ENCODE peak calls at places on chromosome 6, in eight cellular contexts. F, Y, D, C, S, Q, H and N are unnamed samples.

GRCh38 chr6:154202334-154202733 is 154.3 kb downstream of the IPCEF1 start:
- DNase-seq in F (no peak), Y (no peak), D (no peak), C (no peak), S (no peak), Q (no peak), H (no peak), N (no peak)

GRCh38 chr6:55895972-55896371 is 20.6 kb upstream of the BMP5 start:
- DNase-seq in F (no peak), Y (no peak), D (no peak), C (no peak), S (no peak), Q (no peak), H (no peak), N (no peak)

GRCh38 chr6:22956029-22956715 is 386.8 kb downstream of the HDGFL1 start:
- DNase-seq in F (no peak), Y (no peak), D (no peak), C (no peak), S (no peak), Q (peak; percentile 30), H (peak; percentile 24), N (no peak)

GRCh38 chr6:157726892-157727628 is 96.0 kb upstream of the SNX9 start:
- DNase-seq in F (no peak), Y (no peak), D (no peak), C (no peak), S (no peak), Q (no peak), H (no peak), N (no peak)

GRCh38 chr6:106476326-106477105 is 116.0 kb downstream of the CRYBG1 start:
- DNase-seq in F (peak; percentile 55), Y (no peak), D (no peak), C (peak; percentile 90), S (no peak), Q (no peak), H (no peak), N (no peak)

GRCh38 chr6:2978923-2979322 is 7.6 kb upstream of the SERPINB6 start:
- DNase-seq in F (no peak), Y (no peak), D (no peak), C (peak; percentile 42), S (no peak), Q (peak; percentile 84), H (no peak), N (no peak)

GRCh38 chr6:106773482-106773881 is 144.1 kb downstream of the QRSL1 start:
- DNase-seq in F (no peak), Y (no peak), D (no peak), C (no peak), S (no peak), Q (peak; percentile 85), H (peak; percentile 26), N (no peak)

GRCh38 chr6:55293116-55293515 is 34.2 kb upstream of the GFRAL start:
- DNase-seq in F (peak; percentile 25), Y (peak; percentile 23), D (no peak), C (no peak), S (peak; percentile 5), Q (peak; percentile 52), H (peak; percentile 11), N (peak; percentile 61)

GRCh38 chr6:170237999-170238740 is 52.7 kb downstream of the DLL1 start:
- DNase-seq in F (no peak), Y (no peak), D (no peak), C (no peak), S (no peak), Q (no peak), H (no peak), N (no peak)

GRCh38 chr6:111254779-111255166 is 167.5 kb downstream of the SLC16A10 start:
- DNase-seq in F (no peak), Y (no peak), D (no peak), C (no peak), S (no peak), Q (no peak), H (no peak), N (no peak)

GRCh38 chr6:108541843-108542795 is 18.6 kb upstream of the FOXO3 start:
- DNase-seq in F (peak; percentile 73), Y (peak; percentile 51), D (peak; percentile 65), C (peak; percentile 72), S (peak; percentile 64), Q (peak; percentile 87), H (peak; percentile 85), N (peak; percentile 93)
- H3K27ac ChIP-seq in F (no peak overlapping the region), Y (no peak overlapping the region), D (peak overlapping the region; percentile 34), C (no peak overlapping the region), S (no peak overlapping the region), Q (no peak overlapping the region), H (no peak overlapping the region), N (peak overlapping the region; percentile 71)

GRCh38 chr6:15312500-15312899 is 66.6 kb downstream of the JARID2 start:
- DNase-seq in F (peak; percentile 76), Y (no peak), D (no peak), C (peak; percentile 53), S (no peak), Q (no peak), H (no peak), N (no peak)
- H2AFZ ChIP-seq in F (no peak overlapping the region), Y (no peak overlapping the region), D (no peak overlapping the region), C (no peak overlapping the region), S (no peak overlapping the region), Q (no peak overlapping the region), H (no peak overlapping the region), N (no peak overlapping the region)

GRCh38 chr6:48765352-48765961 is 654.5 kb upstream of the PTCHD4 start:
- DNase-seq in F (peak; percentile 66), Y (peak; percentile 46), D (peak; percentile 22), C (peak; percentile 61), S (no peak), Q (peak; percentile 59), H (peak; percentile 75), N (peak; percentile 93)
- H3K27ac ChIP-seq in F (no peak overlapping the region), Y (no peak overlapping the region), D (no peak overlapping the region), C (no peak overlapping the region), S (no peak overlapping the region), Q (no peak overlapping the region), H (peak overlapping the region; percentile 67), N (peak overlapping the region; percentile 71)

DNA sequence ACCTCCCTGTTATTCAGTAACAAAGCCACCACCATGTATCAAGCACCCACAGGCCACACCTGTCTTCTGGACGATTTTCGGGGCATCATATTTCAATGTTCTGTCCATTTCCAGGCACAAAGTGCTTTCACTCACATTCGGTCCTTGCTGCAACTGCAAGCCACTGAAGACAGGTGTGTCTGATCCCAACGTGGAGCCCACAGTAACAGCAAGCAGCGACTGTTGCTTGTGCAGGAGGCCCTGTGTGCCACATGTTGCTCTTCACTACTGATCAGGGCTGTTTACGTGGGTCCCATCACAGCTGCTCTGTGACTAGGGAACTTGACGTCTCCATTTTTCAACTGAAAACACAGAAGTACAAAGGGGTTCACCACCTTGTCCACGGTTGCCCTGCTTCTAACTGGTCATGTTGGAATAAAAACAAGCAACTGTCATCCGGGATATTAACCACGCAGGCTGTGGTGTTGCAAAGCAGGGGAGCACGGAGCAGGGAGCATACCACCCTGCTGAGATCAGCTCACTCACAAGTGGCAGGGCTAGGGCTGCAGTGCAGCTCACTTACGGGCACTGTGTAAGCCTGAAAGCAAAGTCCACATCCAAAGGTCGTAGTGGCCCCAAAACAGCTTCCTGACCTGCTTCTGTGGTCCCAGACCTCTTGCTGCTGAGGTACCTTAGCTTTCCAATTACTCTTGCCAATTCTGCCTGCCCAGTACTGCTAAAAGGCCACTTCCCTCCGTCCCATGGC is 105.9 kb upstream of the DUSP22 start:
- DNase-seq in F (peak; percentile 59), Y (peak; percentile 23), D (no peak), C (peak; percentile 27), S (no peak), Q (no peak), H (peak; percentile 26), N (no peak)
- H2AFZ ChIP-seq in F (no peak overlapping the region), Y (no peak overlapping the region), D (no peak overlapping the region), C (no peak overlapping the region), S (peak overlapping the region; percentile 73), Q (no peak overlapping the region), H (no peak overlapping the region), N (no peak overlapping the region)

GRCh38 chr6:4582506-4582905 is 193.7 kb upstream of the CDYL start:
- DNase-seq in F (peak; percentile 86), Y (no peak), D (no peak), C (peak; percentile 45), S (no peak), Q (peak; percentile 85), H (no peak), N (no peak)

GRCh38 chr6:4580361-4580760 is 195.8 kb upstream of the CDYL start:
- DNase-seq in F (no peak), Y (no peak), D (no peak), C (no peak), S (no peak), Q (peak; percentile 96), H (no peak), N (no peak)

GRCh38 chr6:4584801-4585200 is 191.4 kb upstream of the CDYL start:
- DNase-seq in F (no peak), Y (no peak), D (no peak), C (no peak), S (no peak), Q (no peak), H (no peak), N (no peak)

GRCh38 chr6:4583026-4583425 is 193.2 kb upstream of the CDYL start:
- DNase-seq in F (no peak), Y (no peak), D (no peak), C (peak; percentile 41), S (no peak), Q (peak; percentile 36), H (no peak), N (no peak)

GRCh38 chr6:4581468-4582420 is 194.5 kb upstream of the CDYL start:
- DNase-seq in F (peak; percentile 83), Y (no peak), D (no peak), C (peak; percentile 98), S (no peak), Q (peak; percentile 76), H (peak; percentile 13), N (no peak)
- H3K27ac ChIP-seq in F (peak overlapping the region; percentile 78), Y (no peak overlapping the region), D (peak overlapping the region; percentile 50), C (peak overlapping the region; percentile 78), S (no peak overlapping the region), Q (peak overlapping the region; percentile 82), H (peak overlapping the region; percentile 39), N (no peak overlapping the region)

GRCh38 chr6:17167327-17167979 is 65.6 kb downstream of the STMND1 start:
- DNase-seq in F (peak; percentile 59), Y (peak; percentile 67), D (peak; percentile 57), C (peak; percentile 70), S (no peak), Q (peak; percentile 57), H (peak; percentile 69), N (no peak)
- H2AFZ ChIP-seq in F (no peak overlapping the region), Y (no peak overlapping the region), D (no peak overlapping the region), C (no peak overlapping the region), S (no peak overlapping the region), Q (no peak overlapping the region), H (peak overlapping the region; percentile 50), N (no peak overlapping the region)

DNA sequence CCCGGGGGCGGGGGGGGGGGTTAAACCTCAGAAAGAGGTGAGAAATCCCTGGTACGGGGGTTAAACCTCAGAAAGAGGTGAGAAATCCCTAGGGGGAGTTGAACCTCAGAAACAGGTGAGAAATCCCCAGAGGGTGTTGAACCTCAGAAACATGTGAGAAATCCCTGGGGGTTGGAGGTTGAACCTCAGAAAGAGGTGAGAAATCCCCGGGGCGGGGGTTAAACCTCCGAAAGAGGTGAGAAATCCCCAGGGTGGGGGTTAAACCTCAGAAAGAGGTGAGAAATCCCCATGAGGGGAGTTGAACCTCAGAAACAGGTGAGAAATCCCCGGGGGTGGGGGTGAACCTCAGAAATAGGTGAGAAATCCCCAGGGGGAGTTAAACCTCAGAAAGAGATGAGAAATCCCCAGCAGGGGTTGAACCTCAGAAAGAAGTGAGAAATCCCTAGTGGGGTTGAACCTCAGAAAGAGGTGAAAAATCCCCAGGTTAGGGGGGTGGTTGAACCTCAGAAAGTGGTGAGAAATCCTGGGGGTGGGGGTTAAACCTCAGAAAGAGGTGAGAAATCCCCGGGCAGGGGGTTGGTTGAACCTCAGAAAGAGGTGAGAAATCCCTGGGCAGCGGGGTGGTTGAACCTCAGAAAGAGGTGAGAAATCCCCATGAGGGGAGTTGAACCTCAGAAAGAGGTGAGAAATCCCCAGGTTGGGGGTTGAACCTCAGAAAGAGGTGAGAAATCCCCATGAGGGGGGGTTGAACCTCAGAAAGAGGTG is 87.4 kb downstream of the PLG start:
- DNase-seq in F (no peak), Y (no peak), D (no peak), C (no peak), S (no peak), Q (no peak), H (no peak), N (no peak)
- H3K27ac ChIP-seq in F (no peak overlapping the region), Y (no peak overlapping the region), D (no peak overlapping the region), C (no peak overlapping the region), S (no peak overlapping the region), Q (no peak overlapping the region), H (no peak overlapping the region), N (no peak overlapping the region)